ENCODE peak calls at places on chromosome 21, in ten cellular contexts. W, A, U, H, Y, Z, G, R, F and P are unnamed samples.

GRCh38 chr21:34205811-34206635 is 132.6 kb downstream of the MRPS6 start:
- DNase-seq in W (no peak), A (no peak), U (no peak), H (no peak), Y (no peak), Z (no peak), G (no peak), R (no peak), F (no peak), P (no peak)

GRCh38 chr21:28207776-28208175 is 784.9 kb downstream of the LTN1 start:
- DNase-seq in W (no peak), A (no peak), U (no peak), H (no peak), Y (peak), Z (no peak), G (no peak), R (no peak), F (no peak), P (peak)

GRCh38 chr21:29187939-29188338 is 57.5 kb downstream of the MAP3K7CL start:
- DNase-seq in W (no peak), A (no peak), U (no peak), H (no peak), Y (peak), Z (no peak), G (no peak), R (no peak), F (no peak), P (peak)

GRCh38 chr21:27158967-27159366 is 192.1 kb upstream of the ADAMTS5 start:
- DNase-seq in W (no peak), A (no peak), U (no peak), H (no peak), Y (no peak), Z (no peak), G (no peak), R (no peak), F (no peak), P (no peak)

GRCh38 chr21:33644383-33645074 is 2.2 kb downstream of the ITSN1 start:
- DNase-seq in W (no peak), A (no peak), U (no peak), H (no peak), Y (peak), Z (no peak), G (no peak), R (no peak), F (no peak), P (peak)

GRCh38 chr21:28734522-28735175 is 258.0 kb downstream of the LTN1 start:
- DNase-seq in W (no peak), A (no peak), U (no peak), H (no peak), Y (no peak), Z (no peak), G (no peak), R (no peak), F (no peak), P (no peak)

GRCh38 chr21:35988396-35989140 is 71.8 kb downstream of the SETD4 start:
- DNase-seq in W (no peak), A (no peak), U (no peak), H (no peak), Y (no peak), Z (no peak), G (no peak), R (no peak), F (no peak), P (no peak)

GRCh38 chr21:34073032-34073748 is at the start of the genes MRPS6 and SLC5A3:
- DNase-seq in W (peak), A (peak), U (peak), H (peak), Y (peak), Z (peak), G (peak), R (peak), F (peak), P (peak)

GRCh38 chr21:15053531-15053930 is 11.3 kb downstream of the NRIP1 start:
- DNase-seq in W (no peak), A (no peak), U (no peak), H (no peak), Y (no peak), Z (no peak), G (no peak), R (no peak), F (no peak), P (no peak)
- H3K27ac ChIP-seq in W (no peak), A (no peak), U (peak), H (no peak), Y (no peak), Z (no peak), G (no peak), R (no peak), F (no peak), P (no peak)

DNA sequence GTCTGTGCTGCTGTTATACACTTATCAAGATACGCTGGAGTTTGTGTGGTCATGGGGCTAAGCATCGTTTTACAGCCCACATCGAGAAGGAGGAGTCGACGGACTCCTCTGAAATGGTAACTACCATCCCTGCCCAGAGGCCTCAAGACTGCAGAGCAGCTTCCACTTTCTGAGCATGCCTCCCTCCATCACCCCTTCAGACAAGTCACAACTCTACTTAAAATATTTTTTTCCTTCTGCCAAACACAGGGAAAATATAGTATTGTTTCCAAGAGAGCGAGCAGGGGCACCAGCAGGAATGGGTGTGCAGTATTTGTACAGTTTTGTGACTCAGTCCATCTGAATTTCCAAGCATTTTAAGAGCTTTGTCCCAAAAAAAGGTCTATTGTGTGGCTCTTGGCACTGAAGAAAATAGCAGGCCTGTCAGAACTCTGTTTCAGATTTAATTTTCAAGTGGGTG is 14.1 kb downstream of the EVA1C start:
- DNase-seq in W (no peak), A (no peak), U (no peak), H (no peak), Y (peak), Z (no peak), G (no peak), R (no peak), F (no peak), P (no peak)
- H3K27ac ChIP-seq in W (peak), A (no peak), U (no peak), H (no peak), Y (no peak), Z (no peak), G (peak), R (no peak), F (no peak), P (no peak)

GRCh38 chr21:39050839-39051560 is 132.3 kb downstream of the PSMG1 start:
- DNase-seq in W (no peak), A (no peak), U (no peak), H (no peak), Y (no peak), Z (no peak), G (no peak), R (no peak), F (no peak), P (no peak)
- H3K27ac ChIP-seq in W (no peak), A (no peak), U (no peak), H (peak), Y (no peak), Z (no peak), G (no peak), R (no peak), F (peak), P (no peak)

GRCh38 chr21:45457161-45457831 is 52.3 kb downstream of the COL18A1 start:
- DNase-seq in W (no peak), A (no peak), U (no peak), H (no peak), Y (no peak), Z (no peak), G (no peak), R (no peak), F (no peak), P (no peak)

GRCh38 chr21:45456836-45457160 is 51.8 kb downstream of the COL18A1 start:
- DNase-seq in W (no peak), A (no peak), U (no peak), H (no peak), Y (no peak), Z (no peak), G (no peak), R (no peak), F (no peak), P (no peak)

GRCh38 chr21:45454924-45455315 is 50.0 kb downstream of the COL18A1 start:
- DNase-seq in W (no peak), A (no peak), U (no peak), H (peak), Y (peak), Z (no peak), G (no peak), R (no peak), F (no peak), P (no peak)

GRCh38 chr21:45455321-45456013 is 50.5 kb downstream of the COL18A1 start:
- DNase-seq in W (no peak), A (no peak), U (no peak), H (peak), Y (peak), Z (peak), G (no peak), R (no peak), F (no peak), P (no peak)

GRCh38 chr21:45456014-45456835 is 51.3 kb downstream of the COL18A1 start:
- DNase-seq in W (no peak), A (no peak), U (no peak), H (no peak), Y (no peak), Z (no peak), G (no peak), R (no peak), F (no peak), P (no peak)
- H3K27ac ChIP-seq in W (no peak), A (peak), U (no peak), H (peak), Y (no peak), Z (no peak), G (peak), R (no peak), F (no peak), P (no peak)

GRCh38 chr21:42403611-42404231 is at the start of gene UBASH3A:
- DNase-seq in W (no peak), A (no peak), U (no peak), H (no peak), Y (no peak), Z (no peak), G (no peak), R (peak), F (no peak), P (no peak)

GRCh38 chr21:42404534-42404933 is 832 bp downstream of the UBASH3A start:
- DNase-seq in W (no peak), A (no peak), U (no peak), H (no peak), Y (no peak), Z (no peak), G (no peak), R (no peak), F (no peak), P (no peak)

GRCh38 chr21:42400525-42400924 is 3.2 kb upstream of the UBASH3A start:
- DNase-seq in W (no peak), A (no peak), U (no peak), H (no peak), Y (peak), Z (no peak), G (no peak), R (no peak), F (no peak), P (peak)

GRCh38 chr21:42401164-42401563 is 2.5 kb upstream of the UBASH3A start:
- DNase-seq in W (no peak), A (no peak), U (no peak), H (no peak), Y (peak), Z (peak), G (no peak), R (no peak), F (peak), P (peak)

DNA sequence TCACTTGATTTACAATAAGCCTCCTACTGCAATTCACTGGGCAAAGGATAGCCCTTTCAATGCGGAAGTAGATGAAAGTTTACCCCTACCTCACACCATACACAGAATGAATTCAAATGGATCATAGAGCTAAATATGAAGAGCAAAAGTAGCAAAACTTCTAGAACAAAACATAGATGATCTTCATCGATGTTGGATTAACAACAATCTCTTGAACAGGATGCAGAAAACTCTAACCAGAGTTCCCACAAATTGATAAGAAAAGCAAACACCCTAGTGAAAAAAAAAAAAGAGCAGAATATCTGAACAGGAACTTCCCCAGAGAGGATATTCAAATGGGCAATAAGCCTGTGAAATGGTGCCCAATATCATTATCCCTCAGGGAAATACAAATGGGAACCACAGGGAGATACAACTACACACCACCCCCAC is 1.9 kb upstream of the UBASH3A start:
- DNase-seq in W (no peak), A (no peak), U (no peak), H (no peak), Y (no peak), Z (no peak), G (no peak), R (no peak), F (no peak), P (no peak)
- H3K27ac ChIP-seq in W (no peak), A (no peak), U (no peak), H (no peak), Y (no peak), Z (no peak), G (no peak), R (no peak), F (no peak), P (no peak)

DNA sequence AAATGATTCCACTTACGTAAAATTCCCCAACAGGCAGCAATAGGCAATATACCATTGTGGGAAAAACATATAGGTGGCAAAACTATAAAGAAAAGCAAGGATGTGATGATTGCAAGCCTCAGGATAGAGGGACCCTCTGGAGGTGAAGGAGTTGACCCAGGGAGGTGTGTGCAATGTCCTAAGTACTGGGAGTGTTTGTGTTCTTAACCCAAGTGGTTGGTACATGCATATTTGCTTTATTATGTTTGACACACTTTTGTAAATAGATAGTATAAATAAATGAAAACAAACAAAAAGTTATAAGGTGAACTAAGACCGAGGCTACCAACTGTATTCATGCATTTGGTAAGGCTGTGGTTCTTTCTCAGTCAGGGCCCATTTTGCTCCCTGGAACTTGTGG is 7.5 kb downstream of the MX1 start:
- DNase-seq in W (no peak), A (no peak), U (no peak), H (no peak), Y (no peak), Z (no peak), G (peak), R (no peak), F (no peak), P (no peak)
- H3K27ac ChIP-seq in W (no peak), A (no peak), U (peak), H (no peak), Y (no peak), Z (no peak), G (no peak), R (no peak), F (no peak), P (no peak)

GRCh38 chr21:45379171-45379900 is 25.6 kb upstream of the COL18A1 start:
- DNase-seq in W (no peak), A (peak), U (no peak), H (peak), Y (no peak), Z (peak), G (no peak), R (no peak), F (no peak), P (no peak)

GRCh38 chr21:45376459-45377324 is 28.3 kb upstream of the COL18A1 start:
- DNase-seq in W (no peak), A (peak), U (no peak), H (peak), Y (no peak), Z (peak), G (no peak), R (no peak), F (no peak), P (no peak)

GRCh38 chr21:45378258-45378966 is 26.6 kb upstream of the COL18A1 start:
- DNase-seq in W (no peak), A (peak), U (no peak), H (peak), Y (peak), Z (peak), G (no peak), R (no peak), F (no peak), P (no peak)

GRCh38 chr21:45377325-45377709 is 27.6 kb upstream of the COL18A1 start:
- DNase-seq in W (no peak), A (no peak), U (no peak), H (no peak), Y (no peak), Z (no peak), G (no peak), R (no peak), F (no peak), P (no peak)

DNA sequence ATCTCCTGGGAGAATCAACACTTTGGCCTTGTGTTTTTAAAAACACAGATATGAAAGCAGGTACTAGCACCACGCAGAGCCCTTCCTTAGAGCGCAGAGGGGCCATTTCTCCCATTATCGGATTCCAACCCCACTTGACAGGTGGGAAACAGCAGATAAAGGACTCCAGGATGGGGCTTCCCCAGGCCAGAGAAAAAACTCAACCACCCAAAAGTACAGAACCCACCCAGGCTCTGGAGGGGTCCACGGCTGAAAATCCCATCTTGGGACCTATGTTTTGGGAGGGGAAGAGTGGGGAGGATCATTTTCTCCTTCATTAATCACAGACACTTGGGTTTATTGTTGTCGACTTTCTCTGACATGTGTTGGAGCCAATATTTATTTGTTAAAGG is 27.1 kb upstream of the COL18A1 start:
- DNase-seq in W (no peak), A (no peak), U (no peak), H (no peak), Y (no peak), Z (no peak), G (no peak), R (no peak), F (no peak), P (no peak)
- H3K27ac ChIP-seq in W (no peak), A (no peak), U (no peak), H (no peak), Y (no peak), Z (no peak), G (no peak), R (no peak), F (no peak), P (no peak)

DNA sequence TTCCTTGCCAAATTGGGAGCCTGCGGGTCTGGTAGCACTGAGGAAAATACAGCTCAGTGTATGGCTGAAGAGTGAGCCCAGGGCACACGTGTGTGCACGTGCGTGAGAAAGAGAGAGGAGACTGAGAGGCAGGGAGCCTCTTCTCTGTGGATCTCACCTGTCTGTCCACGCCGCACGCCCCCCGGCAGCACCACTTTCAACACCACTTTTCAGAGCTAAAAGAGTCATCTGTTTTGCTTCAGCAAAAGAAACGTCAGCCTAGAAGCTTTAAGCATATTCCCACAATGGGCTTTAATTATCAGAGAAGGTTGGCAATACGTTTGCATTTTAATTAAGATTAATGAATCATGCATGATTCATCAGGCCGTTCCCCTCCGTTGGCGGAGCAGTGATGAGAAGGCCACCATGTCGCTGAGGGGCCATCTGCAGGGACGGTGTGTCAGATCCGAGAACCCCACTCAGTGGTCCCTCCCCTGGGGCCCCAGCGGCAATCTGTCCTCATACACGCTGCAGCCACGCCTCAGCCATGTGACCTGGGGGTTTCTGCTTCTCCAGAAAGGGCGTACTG is 56.8 kb downstream of the SIK1 start:
- DNase-seq in W (no peak), A (no peak), U (no peak), H (no peak), Y (peak), Z (no peak), G (no peak), R (no peak), F (no peak), P (no peak)
- H3K27ac ChIP-seq in W (no peak), A (no peak), U (no peak), H (no peak), Y (no peak), Z (no peak), G (no peak), R (no peak), F (no peak), P (no peak)

GRCh38 chr21:37202221-37202805 is 64.8 kb downstream of the VPS26C start:
- DNase-seq in W (no peak), A (no peak), U (no peak), H (no peak), Y (no peak), Z (no peak), G (no peak), R (no peak), F (no peak), P (no peak)
- H3K27ac ChIP-seq in W (no peak), A (no peak), U (no peak), H (no peak), Y (no peak), Z (no peak), G (no peak), R (no peak), F (no peak), P (no peak)

GRCh38 chr21:42057861-42058437 is 13.2 kb upstream of the UMODL1 start:
- DNase-seq in W (no peak), A (no peak), U (peak), H (no peak), Y (peak), Z (no peak), G (no peak), R (no peak), F (no peak), P (no peak)

GRCh38 chr21:42058631-42059111 is 12.4 kb upstream of the UMODL1 start:
- DNase-seq in W (no peak), A (no peak), U (no peak), H (no peak), Y (no peak), Z (no peak), G (no peak), R (no peak), F (peak), P (no peak)

GRCh38 chr21:42056996-42057689 is 14.0 kb upstream of the UMODL1 start:
- DNase-seq in W (no peak), A (peak), U (peak), H (peak), Y (peak), Z (peak), G (no peak), R (no peak), F (peak), P (peak)

GRCh38 chr21:42055425-42055824 is 15.7 kb upstream of the UMODL1 start:
- DNase-seq in W (no peak), A (no peak), U (no peak), H (no peak), Y (no peak), Z (no peak), G (no peak), R (no peak), F (no peak), P (no peak)

GRCh38 chr21:42056468-42056867 is 14.6 kb upstream of the UMODL1 start:
- DNase-seq in W (no peak), A (no peak), U (peak), H (no peak), Y (peak), Z (no peak), G (no peak), R (no peak), F (no peak), P (no peak)
- H3K27ac ChIP-seq in W (no peak), A (no peak), U (peak), H (peak), Y (peak), Z (no peak), G (peak), R (no peak), F (no peak), P (peak)